ENCODE peak calls at places on chromosomes 13 and 19, in six cellular contexts. E is hepatic stellate cell; X is stimulated activated CD8-positive, alpha-beta memory T cell treated with anti-CD3 and anti-CD28 coated beads, Interleukin-4, amount 100 ng/mL, for 1 hour; F is transverse colon; N is effector memory CD8-positive, alpha-beta T cell; Z is stimulated activated CD4-positive, alpha-beta T cell treated with anti-CD3 and anti-CD28 coated beads, Interleukin-4, amount 100 ng/mL, for 24 hours. S is an unnamed sample.

GRCh38 chr13:23020246-23020843 is 160.4 kb upstream of the SGCG start:
- DNase-seq in X (no peak), F (peak), N (no peak), Z (peak), E (peak), S (peak)

GRCh38 chr13:36418022-36418805 is 14.1 kb upstream of the CCNA1 start:
- DNase-seq in N (no peak), E (no peak), Z (no peak), X (no peak), F (no peak), S (no peak)

GRCh38 chr19:15294591-15294990 is 37.7 kb downstream of the BRD4 start:
- DNase-seq in X (no peak), Z (no peak), N (no peak), E (no peak), F (no peak), S (no peak)

GRCh38 chr13:44211286-44211685 is 162.3 kb upstream of the SERP2 start:
- DNase-seq in Z (no peak), N (no peak), X (no peak), E (no peak), F (no peak), S (peak)

GRCh38 chr13:30847697-30848307 is 58.3 kb upstream of the MEDAG start:
- DNase-seq in Z (peak), E (peak), X (no peak), F (no peak), N (no peak), S (no peak)

GRCh38 chr13:41696163-41697003 is 239.0 kb downstream of the RGCC start:
- DNase-seq in E (peak), Z (no peak), F (no peak), N (no peak), X (no peak), S (no peak)

GRCh38 chr19:16366433-16367268 is 42.0 kb downstream of the KLF2 start:
- DNase-seq in N (peak), F (no peak), X (no peak), E (no peak), Z (peak), S (no peak)

GRCh38 chr13:26721251-26721939 is 39.2 kb downstream of the GPR12 start:
- DNase-seq in N (peak), X (no peak), Z (peak), F (peak), E (no peak), S (peak)

GRCh38 chr13:51643114-51643881 is 59.0 kb downstream of the WDFY2 start:
- DNase-seq in F (no peak), E (peak), Z (no peak), N (no peak), X (no peak), S (no peak)

GRCh38 chr19:46383846-46384245 is 29.5 kb downstream of the CCDC8 start:
- DNase-seq in F (no peak), E (no peak), N (no peak), X (no peak), Z (no peak), S (no peak)

GRCh38 chr13:76168661-76169060 is 532.5 kb downstream of the LMO7 start:
- DNase-seq in N (no peak), F (no peak), X (no peak), E (no peak), Z (no peak), S (no peak)

GRCh38 chr13:48975101-48975925 is at the start of gene FNDC3A:
- DNase-seq in X (peak), Z (peak), F (peak), N (peak), E (peak), S (peak)

GRCh38 chr13:112616586-112617381 is 28.8 kb upstream of the TUBGCP3 start:
- DNase-seq in N (no peak), Z (no peak), X (no peak), E (peak), F (no peak), S (no peak)

GRCh38 chr19:33687761-33688656 is 66.3 kb downstream of the CHST8 start:
- DNase-seq in F (no peak), Z (no peak), E (no peak), X (no peak), N (no peak), S (no peak)

GRCh38 chr19:41064974-41065569 is 23.2 kb upstream of the CYP2A13 start:
- DNase-seq in F (no peak), Z (no peak), X (no peak), E (peak), N (no peak), S (no peak)

GRCh38 chr13:48220592-48221300 is 12.3 kb upstream of the ITM2B start:
- DNase-seq in E (no peak), F (no peak), N (no peak), Z (peak), X (no peak), S (no peak)

GRCh38 chr19:11387154-11388034 is 3.3 kb upstream of the EPOR start:
- DNase-seq in F (no peak), E (no peak), X (no peak), Z (no peak), N (no peak), S (no peak)

GRCh38 chr19:1324792-1325567 is 39.3 kb downstream of the EFNA2 start:
- DNase-seq in Z (peak), X (no peak), F (peak), E (peak), N (no peak), S (peak)

GRCh38 chr19:41862445-41862986 is 2.5 kb downstream of the RPS19 start:
- DNase-seq in X (no peak), Z (no peak), F (no peak), E (no peak), N (no peak), S (no peak)

GRCh38 chr19:30621326-30621920 is 249.2 kb downstream of the ZNF536 start:
- DNase-seq in E (no peak), F (no peak), Z (no peak), X (no peak), N (no peak), S (no peak)

GRCh38 chr13:78228940-78229339 is 310.3 kb upstream of the EDNRB start:
- DNase-seq in X (no peak), Z (no peak), E (no peak), F (no peak), N (no peak), S (no peak)

GRCh38 chr19:10603084-10603872 is 16.2 kb upstream of the AP1M2 start:
- DNase-seq in F (peak), N (peak), Z (peak), X (peak), E (peak), S (no peak)

GRCh38 chr19:2969104-2969504 is 8.3 kb upstream of the TLE6 start:
- DNase-seq in F (peak), N (no peak), X (no peak), Z (no peak), E (no peak), S (no peak)

GRCh38 chr13:99425485-99426341 is 75.6 kb upstream of the TM9SF2 start:
- DNase-seq in F (peak), Z (peak), E (no peak), N (no peak), X (no peak), S (no peak)

GRCh38 chr13:76216729-76217128 is 580.6 kb downstream of the LMO7 start:
- DNase-seq in Z (no peak), F (no peak), X (no peak), N (no peak), E (no peak), S (no peak)

GRCh38 chr13:83221813-83222241 is 660.4 kb downstream of the SLITRK1 start:
- DNase-seq in F (no peak), E (no peak), N (no peak), X (no peak), Z (no peak), S (no peak)

GRCh38 chr13:59774511-59774911 is 389.2 kb downstream of the DIAPH3 start:
- DNase-seq in F (no peak), E (peak), N (no peak), Z (no peak), X (no peak), S (no peak)

GRCh38 chr19:14440049-14440448 is 6.9 kb downstream of the PKN1 start:
- DNase-seq in Z (peak), E (no peak), F (peak), X (no peak), N (peak), S (peak)

GRCh38 chr19:12884926-12885748 is 1.9 kb downstream of the KLF1 start:
- DNase-seq in X (peak), F (peak), N (peak), E (peak), Z (peak), S (peak)

GRCh38 chr13:57878291-57878690 is 246.7 kb downstream of the PCDH17 start:
- DNase-seq in N (no peak), Z (no peak), E (no peak), F (no peak), X (no peak), S (no peak)

GRCh38 chr19:47435196-47435595 is 15.9 kb upstream of the MEIS3 start:
- DNase-seq in E (no peak), N (no peak), Z (no peak), F (no peak), X (no peak), S (no peak)

GRCh38 chr19:1181606-1182005 is 7.5 kb upstream of the SBNO2 start:
- DNase-seq in Z (no peak), F (peak), X (no peak), N (no peak), E (no peak), S (no peak)

GRCh38 chr13:51806571-51806970 is 2.6 kb upstream of the DHRS12 start:
- DNase-seq in N (no peak), Z (no peak), E (no peak), X (no peak), F (no peak), S (no peak)

GRCh38 chr13:25973085-25973484 is 78.7 kb downstream of the SHISA2 start:
- DNase-seq in F (no peak), E (no peak), N (no peak), X (no peak), Z (no peak), S (no peak)

GRCh38 chr13:33411312-33411711 is 125.8 kb upstream of the STARD13 start:
- DNase-seq in E (no peak), N (no peak), Z (no peak), F (no peak), X (no peak), S (no peak)

GRCh38 chr13:79808475-79808874 is 327.5 kb downstream of the NDFIP2 start:
- DNase-seq in E (no peak), N (no peak), Z (no peak), F (no peak), X (no peak), S (no peak)

GRCh38 chr13:55402867-55403266 is 1737.9 kb upstream of the PRR20A start:
- DNase-seq in E (no peak), F (no peak), N (no peak), X (no peak), Z (no peak), S (no peak)

GRCh38 chr13:100528820-100529219 is 59.8 kb downstream of the GGACT start:
- DNase-seq in F (no peak), N (no peak), Z (no peak), X (no peak), E (no peak), S (no peak)

GRCh38 chr13:46160474-46161066 is 21.4 kb downstream of the LCP1 start:
- DNase-seq in Z (peak), F (no peak), X (no peak), E (peak), N (peak), S (no peak)